ENCODE peak calls at places on chromosome 14, in four cellular contexts. One of them, this sample, is unnamed.

GRCh38 chr14:24056800-24057184 is 5.0 kb downstream of the CARMIL3 start:
- DNase-seq in HCT116: no peak
- DNase-seq in K562: no peak
- DNase-seq in HepG2: no peak
- DNase-seq in this sample: no peak

GRCh38 chr14:58866386-58866785 is 228.6 kb downstream of the DACT1 start:
- DNase-seq in HCT116: no peak
- DNase-seq in K562: no peak
- DNase-seq in HepG2: no peak
- DNase-seq in this sample: no peak

GRCh38 chr14:100898935-100899840 is 4.3 kb downstream of the RTL1 start:
- DNase-seq in HCT116: no peak
- DNase-seq in K562: no peak
- DNase-seq in HepG2: no peak
- DNase-seq in this sample: no peak

GRCh38 chr14:100900837-100901390 is 2.6 kb downstream of the RTL1 start:
- DNase-seq in HCT116: peak; percentile 41
- DNase-seq in K562: peak; percentile 69
- DNase-seq in HepG2: peak; percentile 72
- DNase-seq in this sample: no peak

GRCh38 chr14:68951800-68952540 is 27.1 kb downstream of the ACTN1 start:
- DNase-seq in HCT116: no peak
- DNase-seq in K562: no peak
- DNase-seq in HepG2: no peak
- DNase-seq in this sample: no peak

GRCh38 chr14:39015360-39015961 is 87.6 kb downstream of the SEC23A start:
- DNase-seq in HCT116: peak; percentile 28
- DNase-seq in K562: peak; percentile 32
- DNase-seq in HepG2: peak; percentile 84
- DNase-seq in this sample: peak; percentile 8

GRCh38 chr14:29930283-29930682 is 2.6 kb upstream of the PRKD1 start:
- DNase-seq in HCT116: no peak
- DNase-seq in K562: no peak
- DNase-seq in HepG2: no peak
- DNase-seq in this sample: no peak

GRCh38 chr14:67698179-67698578 is 2.6 kb upstream of the RDH11 start:
- DNase-seq in HCT116: no peak
- DNase-seq in K562: no peak
- DNase-seq in HepG2: no peak
- DNase-seq in this sample: no peak

GRCh38 chr14:34365309-34365915 is 96.6 kb downstream of the SPTSSA start:
- DNase-seq in HCT116: no peak
- DNase-seq in K562: no peak
- DNase-seq in HepG2: peak; percentile 59
- DNase-seq in this sample: no peak

GRCh38 chr14:58690801-58691516 is 53.2 kb downstream of the DACT1 start:
- DNase-seq in HCT116: no peak
- DNase-seq in K562: no peak
- DNase-seq in HepG2: no peak
- DNase-seq in this sample: no peak

GRCh38 chr14:36493761-36494160 is 26.3 kb downstream of the NKX2-1 start:
- DNase-seq in HCT116: no peak
- DNase-seq in K562: no peak
- DNase-seq in HepG2: no peak
- DNase-seq in this sample: no peak

GRCh38 chr14:30034049-30034635 is 106.5 kb upstream of the PRKD1 start:
- DNase-seq in HCT116: no peak
- DNase-seq in K562: no peak
- DNase-seq in HepG2: no peak
- DNase-seq in this sample: no peak

GRCh38 chr14:91330846-91331245 is 86.3 kb upstream of the GPR68 start:
- DNase-seq in HCT116: no peak
- DNase-seq in K562: no peak
- DNase-seq in HepG2: no peak
- DNase-seq in this sample: no peak

GRCh38 chr14:89266754-89267153 is 150.3 kb downstream of the FOXN3 start:
- DNase-seq in HCT116: no peak
- DNase-seq in K562: no peak
- DNase-seq in HepG2: no peak
- DNase-seq in this sample: no peak

GRCh38 chr14:101175731-101176534 is 272.4 kb upstream of the RTL1 start:
- DNase-seq in HCT116: no peak
- DNase-seq in K562: no peak
- DNase-seq in HepG2: no peak
- DNase-seq in this sample: no peak

GRCh38 chr14:89794096-89794495 is 160.4 kb downstream of the EFCAB11 start:
- DNase-seq in HCT116: no peak
- DNase-seq in K562: no peak
- DNase-seq in HepG2: no peak
- DNase-seq in this sample: no peak

GRCh38 chr14:45867046-45867894 is 614.3 kb upstream of the MIS18BP1 start:
- DNase-seq in HCT116: no peak
- DNase-seq in K562: no peak
- DNase-seq in HepG2: no peak
- DNase-seq in this sample: no peak

GRCh38 chr14:103524002-103524785 is 1.6 kb upstream of the CKB start:
- DNase-seq in HCT116: no peak
- DNase-seq in K562: no peak
- DNase-seq in HepG2: no peak
- DNase-seq in this sample: no peak

GRCh38 chr14:77889971-77890442 is 90.1 kb downstream of the ADCK1 start:
- DNase-seq in HCT116: no peak
- DNase-seq in K562: no peak
- DNase-seq in HepG2: no peak
- DNase-seq in this sample: no peak

GRCh38 chr14:102602421-102603292 is 10.2 kb downstream of the RCOR1 start:
- DNase-seq in HCT116: no peak
- DNase-seq in K562: no peak
- DNase-seq in HepG2: no peak
- DNase-seq in this sample: no peak

GRCh38 chr14:101444116-101444515 is 117.2 kb upstream of the DIO3 start:
- DNase-seq in HCT116: no peak
- DNase-seq in K562: no peak
- DNase-seq in HepG2: no peak
- DNase-seq in this sample: no peak

GRCh38 chr14:61322799-61323290 is 1.5 kb downstream of the PRKCH start:
- DNase-seq in HCT116: peak; percentile 66
- DNase-seq in K562: no peak
- DNase-seq in HepG2: no peak
- DNase-seq in this sample: no peak

GRCh38 chr14:76774471-76775158 is 13.3 kb downstream of the VASH1 start:
- DNase-seq in HCT116: no peak
- DNase-seq in K562: no peak
- DNase-seq in HepG2: no peak
- DNase-seq in this sample: no peak

GRCh38 chr14:69281450-69282169 is 21.7 kb downstream of the GALNT16 start:
- DNase-seq in HCT116: no peak
- DNase-seq in K562: no peak
- DNase-seq in HepG2: no peak
- DNase-seq in this sample: no peak

DNA sequence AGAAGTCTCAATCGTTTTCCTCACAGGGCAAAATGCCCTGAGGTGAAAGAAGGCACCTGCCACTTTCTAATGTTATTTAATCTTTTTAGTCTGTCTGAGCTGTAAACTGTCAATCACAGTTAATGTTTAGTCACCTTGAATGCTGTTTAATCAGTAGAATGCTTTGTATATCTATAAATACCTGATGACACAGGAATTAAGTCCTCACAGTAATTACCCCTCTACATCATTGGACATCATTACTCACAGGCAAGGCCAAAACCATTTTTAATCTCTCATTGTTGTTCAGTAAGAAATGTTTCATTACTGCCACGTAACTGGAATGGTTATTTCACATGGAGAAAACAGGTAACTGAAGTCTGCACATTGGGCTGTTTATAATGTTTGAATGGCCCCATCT is 178.8 kb downstream of the EXOC5 start:
- DNase-seq in HCT116: no peak
- DNase-seq in K562: no peak
- DNase-seq in HepG2: no peak
- DNase-seq in this sample: no peak
- TF ChIP-seq TCF7L2 in HCT116: no peak
- TF ChIP-seq TCF7L2 in K562: no peak
- TF ChIP-seq TCF7L2 in HepG2: no peak
- TF ChIP-seq TCF7L2 in this sample: no peak

GRCh38 chr14:94690486-94690885 is 78.3 kb downstream of the SERPINA3 start:
- DNase-seq in HCT116: no peak
- DNase-seq in K562: no peak
- DNase-seq in HepG2: no peak
- DNase-seq in this sample: no peak

GRCh38 chr14:94689985-94690400 is 77.8 kb downstream of the SERPINA3 start:
- DNase-seq in HCT116: no peak
- DNase-seq in K562: no peak
- DNase-seq in HepG2: no peak
- DNase-seq in this sample: no peak

GRCh38 chr14:94689218-94689984 is 77.2 kb downstream of the SERPINA3 start:
- DNase-seq in HCT116: no peak
- DNase-seq in K562: peak; percentile 64
- DNase-seq in HepG2: no peak
- DNase-seq in this sample: no peak

GRCh38 chr14:94691658-94692029 is 78.3 kb downstream of the GSC start:
- DNase-seq in HCT116: no peak
- DNase-seq in K562: no peak
- DNase-seq in HepG2: no peak
- DNase-seq in this sample: no peak

GRCh38 chr14:94690896-94691657 is 78.8 kb downstream of the GSC start:
- DNase-seq in HCT116: no peak
- DNase-seq in K562: no peak
- DNase-seq in HepG2: no peak
- DNase-seq in this sample: no peak
- TF ChIP-seq REST in HCT116: no peak
- TF ChIP-seq REST in K562: no peak
- TF ChIP-seq REST in HepG2: no peak
- TF ChIP-seq REST in this sample: no peak

GRCh38 chr14:99508896-99509629 is 27.9 kb downstream of the CCNK start:
- DNase-seq in HCT116: no peak
- DNase-seq in K562: no peak
- DNase-seq in HepG2: no peak
- DNase-seq in this sample: no peak
- TF ChIP-seq TCF7L2 in HCT116: no peak
- TF ChIP-seq TCF7L2 in K562: no peak
- TF ChIP-seq TCF7L2 in HepG2: no peak
- TF ChIP-seq TCF7L2 in this sample: no peak

DNA sequence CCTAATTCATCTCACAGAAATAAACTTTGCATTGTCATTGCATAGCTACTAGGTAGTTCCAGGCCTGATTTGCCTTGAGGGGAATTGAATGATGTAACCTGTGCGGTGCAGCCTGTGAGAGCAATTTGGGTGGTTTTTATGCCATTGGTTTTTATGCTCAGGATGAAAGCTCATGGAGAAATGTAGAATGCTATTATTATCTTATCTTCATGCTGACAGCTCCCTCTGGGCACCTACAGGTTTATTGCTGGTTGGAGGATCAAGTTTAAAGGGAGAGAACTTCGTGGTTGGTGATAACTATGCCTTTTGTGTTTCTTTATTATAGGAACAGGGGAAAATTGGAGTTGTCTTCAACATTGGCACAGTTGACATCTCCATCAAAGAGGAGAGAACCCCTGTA is 547.9 kb downstream of the DIO2 start:
- DNase-seq in HCT116: no peak
- DNase-seq in K562: no peak
- DNase-seq in HepG2: no peak
- DNase-seq in this sample: no peak
- TF ChIP-seq REST in HCT116: no peak
- TF ChIP-seq REST in K562: no peak
- TF ChIP-seq REST in HepG2: no peak
- TF ChIP-seq REST in this sample: no peak

GRCh38 chr14:72549026-72549425 is 344.9 kb downstream of the DPF3 start:
- DNase-seq in HCT116: no peak
- DNase-seq in K562: no peak
- DNase-seq in HepG2: no peak
- DNase-seq in this sample: no peak
- TF ChIP-seq TCF7L2 in HCT116: no peak
- TF ChIP-seq TCF7L2 in K562: no peak
- TF ChIP-seq TCF7L2 in HepG2: no peak
- TF ChIP-seq TCF7L2 in this sample: no peak

GRCh38 chr14:105491366-105492006 is 440 bp downstream of the TEDC1 start:
- DNase-seq in HCT116: peak; percentile 68
- DNase-seq in K562: peak; percentile 95
- DNase-seq in HepG2: peak; percentile 77
- DNase-seq in this sample: no peak

GRCh38 chr14:105492966-105493871 is 2.2 kb downstream of the TEDC1 start:
- DNase-seq in HCT116: no peak
- DNase-seq in K562: no peak
- DNase-seq in HepG2: no peak
- DNase-seq in this sample: no peak

GRCh38 chr14:105493921-105494605 is 3.0 kb downstream of the TEDC1 start:
- DNase-seq in HCT116: no peak
- DNase-seq in K562: no peak
- DNase-seq in HepG2: no peak
- DNase-seq in this sample: no peak

GRCh38 chr14:105490572-105491365 is at the start of gene TEDC1:
- DNase-seq in HCT116: peak; percentile 100
- DNase-seq in K562: peak; percentile 96
- DNase-seq in HepG2: peak; percentile 99
- DNase-seq in this sample: peak; percentile 98

GRCh38 chr14:105492051-105492965 is 1.3 kb downstream of the TEDC1 start:
- DNase-seq in HCT116: no peak
- DNase-seq in K562: no peak
- DNase-seq in HepG2: no peak
- DNase-seq in this sample: no peak
- TF ChIP-seq REST in HCT116: no peak
- TF ChIP-seq REST in K562: no peak
- TF ChIP-seq REST in HepG2: no peak
- TF ChIP-seq REST in this sample: no peak

DNA sequence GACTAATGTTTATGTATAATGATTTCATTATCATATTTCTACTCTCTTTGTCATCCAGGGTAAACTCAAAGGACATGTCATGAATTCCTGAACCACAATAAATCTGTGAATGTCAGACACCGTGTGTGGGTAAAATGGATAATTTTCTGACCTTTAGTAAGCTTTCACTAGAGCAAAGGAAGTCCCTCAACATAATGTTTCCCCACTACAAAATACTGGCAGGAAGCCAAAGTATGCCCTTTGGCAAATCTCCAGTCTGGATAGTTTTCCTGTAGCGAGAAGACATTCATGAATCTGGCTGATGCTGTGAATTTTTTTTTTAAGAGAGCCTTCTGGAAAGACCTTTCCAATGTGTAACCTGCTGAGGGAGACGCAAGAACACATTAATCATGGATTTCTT is 389.6 kb upstream of the DDHD1 start:
- DNase-seq in HCT116: no peak
- DNase-seq in K562: no peak
- DNase-seq in HepG2: peak; percentile 44
- DNase-seq in this sample: no peak
- TF ChIP-seq TCF7L2 in HCT116: peak; percentile 24
- TF ChIP-seq TCF7L2 in K562: no peak
- TF ChIP-seq TCF7L2 in HepG2: no peak
- TF ChIP-seq TCF7L2 in this sample: no peak

This sample was measured in Panc1.